ENCODE peak calls at places on chromosomes 5 and 9, in five cellular contexts. R is HCT116, A is ascending aorta, J is body of pancreas, G is RWPE1. X is an unnamed sample.

GRCh38 chr9:92637886-92638620 is 31.9 kb downstream of the IPPK start:
- DNase-seq in R (no peak), A (peak; percentile 51), J (no peak), G (no peak), X (no peak)

GRCh38 chr5:98564836-98565235 is 208.6 kb upstream of the RGMB start:
- DNase-seq in R (no peak), A (no peak), J (no peak), G (no peak), X (no peak)

GRCh38 chr9:11618241-11618805 is 1005.5 kb upstream of the PTPRD start:
- DNase-seq in R (no peak), A (no peak), J (peak; percentile 10), G (no peak), X (no peak)

GRCh38 chr9:126956929-126957686 is 42.5 kb downstream of the RALGPS1 start:
- DNase-seq in R (peak; percentile 35), A (no peak), J (no peak), G (peak; percentile 74), X (no peak)

GRCh38 chr9:103798620-103799019 is 295.5 kb upstream of the SMC2 start:
- DNase-seq in R (no peak), A (no peak), J (no peak), G (peak; percentile 85), X (no peak)

GRCh38 chr5:40882291-40882690 is 27.0 kb upstream of the C7 start:
- DNase-seq in R (no peak), A (no peak), J (no peak), G (no peak), X (no peak)

GRCh38 chr5:90437663-90438062 is 28.1 kb upstream of the CETN3 start:
- DNase-seq in R (no peak), A (no peak), J (no peak), G (no peak), X (no peak)

GRCh38 chr5:23528677-23529076 is 21.3 kb downstream of the PRDM9 start:
- DNase-seq in R (no peak), A (no peak), J (no peak), G (no peak), X (no peak)

GRCh38 chr9:121362813-121363585 is 7.1 kb downstream of the STOM start:
- DNase-seq in R (no peak), A (no peak), J (no peak), G (peak; percentile 60), X (no peak)

GRCh38 chr9:123445116-123445515 is 89.1 kb downstream of the CRB2 start:
- DNase-seq in R (no peak), A (peak; percentile 50), J (no peak), G (no peak), X (no peak)

GRCh38 chr9:28971881-28972280 is 1398.6 kb upstream of the C9orf72 start:
- DNase-seq in R (no peak), A (no peak), J (no peak), G (no peak), X (no peak)

GRCh38 chr9:84435902-84436301 is 95.3 kb upstream of the SLC28A3 start:
- DNase-seq in R (no peak), A (no peak), J (no peak), G (no peak), X (no peak)

GRCh38 chr5:141778211-141778610 is 96.2 kb upstream of the ARAP3 start:
- DNase-seq in R (no peak), A (no peak), J (no peak), G (peak; percentile 55), X (peak; percentile 78)

GRCh38 chr5:31270396-31270795 is 76.9 kb downstream of the CDH6 start:
- DNase-seq in R (no peak), A (no peak), J (no peak), G (no peak), X (no peak)
- TF ChIP-seq CTCF in R (no peak), A (peak; percentile 50), J (peak; percentile 6), G (peak; percentile 28), X (peak; percentile 74)

DNA sequence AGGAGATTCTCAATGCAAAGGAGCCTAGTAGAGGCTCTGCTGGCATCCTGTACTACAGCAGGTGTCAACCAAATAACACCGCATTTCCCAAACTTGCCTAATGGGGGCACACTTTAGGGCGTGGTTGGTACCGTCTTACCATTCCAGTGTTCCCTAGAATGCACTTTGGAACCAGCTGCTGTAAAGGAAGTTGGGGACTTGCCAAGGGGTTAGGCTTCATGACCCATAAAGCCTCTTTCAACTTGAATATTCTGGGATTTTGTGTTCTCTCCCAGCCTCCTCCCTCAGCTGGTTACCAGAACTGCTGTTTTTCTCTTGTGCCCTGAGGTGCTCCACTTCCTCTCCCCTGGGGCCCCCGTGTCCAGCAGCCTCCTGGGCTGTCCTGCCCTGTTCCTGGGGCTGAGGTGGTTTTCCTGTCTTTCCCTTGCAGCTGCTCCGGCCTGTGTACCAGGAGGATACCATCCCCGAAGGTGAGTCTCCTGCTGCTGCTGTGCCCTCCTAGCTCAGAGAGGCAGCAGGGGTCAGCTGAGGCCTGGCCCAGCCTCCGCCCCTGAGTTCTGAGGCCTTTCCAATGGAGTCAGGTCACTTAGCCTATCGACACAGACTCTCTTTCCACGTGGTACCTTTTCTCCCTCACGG is 44.7 kb downstream of the RGS3 start:
- DNase-seq in R (peak; percentile 4), A (no peak), J (peak; percentile 40), G (no peak), X (no peak)
- TF ChIP-seq CTCF in R (no peak), A (no peak), J (peak; percentile 29), G (no peak), X (no peak)

GRCh38 chr5:164252-164651 is 27.0 kb upstream of the LRRC14B start:
- DNase-seq in R (no peak), A (no peak), J (no peak), G (no peak), X (no peak)
- TF ChIP-seq CTCF in R (no peak), A (no peak), J (no peak), G (no peak), X (no peak)

DNA sequence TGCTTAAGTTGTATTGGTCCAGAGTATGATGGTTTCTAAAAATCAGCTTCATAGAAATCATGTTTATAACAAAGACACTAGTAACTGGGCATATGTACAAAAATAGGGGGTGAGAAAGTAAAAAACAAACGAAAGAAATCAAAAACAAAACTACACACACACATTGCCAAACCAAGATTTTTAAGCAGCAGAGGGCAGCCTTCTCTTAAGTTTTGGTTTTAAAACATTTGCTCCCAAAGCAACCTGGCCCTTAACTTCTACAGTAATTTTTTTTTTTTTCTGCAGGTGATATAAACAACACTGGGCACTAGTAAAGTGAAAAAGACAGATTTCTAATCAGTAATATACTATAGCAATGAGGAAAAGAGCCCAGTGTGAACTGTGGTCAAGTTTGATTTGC is 13.5 kb upstream of the GAPT start:
- DNase-seq in R (no peak), A (no peak), J (no peak), G (no peak), X (no peak)
- TF ChIP-seq CTCF in R (no peak), A (no peak), J (peak; percentile 30), G (no peak), X (no peak)

DNA sequence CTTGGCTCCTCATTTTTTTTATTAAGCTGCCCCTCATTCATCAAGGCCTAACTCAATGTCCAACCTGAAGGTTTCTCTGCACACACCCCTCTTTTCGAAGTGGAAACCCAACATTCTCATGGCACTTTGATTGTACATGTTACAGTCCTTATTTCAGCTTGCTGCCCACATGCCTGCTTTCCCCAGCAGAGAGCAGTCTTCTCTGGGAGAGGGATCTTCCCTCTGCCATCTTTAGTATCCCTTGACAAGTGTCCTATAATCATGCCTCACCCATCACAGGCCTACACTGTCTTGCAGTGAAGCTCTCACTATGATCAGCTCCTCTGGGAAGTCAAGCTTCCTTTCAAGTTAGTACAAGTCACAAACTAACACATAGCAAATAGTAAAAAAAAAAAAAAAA is 175.1 kb downstream of the ACER2 start:
- DNase-seq in R (no peak), A (no peak), J (no peak), G (no peak), X (no peak)
- TF ChIP-seq CTCF in R (no peak), A (no peak), J (no peak), G (no peak), X (no peak)

GRCh38 chr9:110830495-110830894 is 161.9 kb downstream of the MUSK start:
- DNase-seq in R (no peak), A (no peak), J (no peak), G (no peak), X (no peak)
- TF ChIP-seq CTCF in R (no peak), A (no peak), J (no peak), G (no peak), X (no peak)

DNA sequence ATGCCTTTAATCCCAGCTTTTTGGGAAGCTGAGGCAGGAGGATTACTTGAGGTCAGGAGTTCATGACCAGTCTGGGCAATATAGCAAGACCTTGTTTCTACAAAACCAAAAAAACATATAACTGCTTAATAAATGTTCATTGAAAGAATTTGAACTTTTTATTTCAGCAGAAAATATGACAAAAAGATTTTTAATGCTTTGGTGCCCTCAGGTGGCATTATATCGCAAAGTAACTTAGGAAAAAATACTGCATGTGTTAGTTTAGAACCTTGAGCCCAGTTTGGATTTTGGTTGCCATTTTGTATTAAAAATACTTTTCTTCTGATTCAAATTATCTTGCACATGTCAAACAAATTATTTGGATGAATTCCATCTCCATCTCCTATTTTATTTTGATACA is 103.2 kb downstream of the GPBP1 start:
- DNase-seq in R (peak; percentile 13), A (no peak), J (no peak), G (peak; percentile 40), X (no peak)
- TF ChIP-seq CTCF in R (peak; percentile 54), A (peak; percentile 25), J (peak; percentile 41), G (peak; percentile 34), X (no peak)

GRCh38 chr5:157323107-157323706 is 57.3 kb downstream of the CYFIP2 start:
- DNase-seq in R (no peak), A (peak; percentile 50), J (no peak), G (no peak), X (no peak)

GRCh38 chr5:157327771-157328170 is 61.8 kb downstream of the CYFIP2 start:
- DNase-seq in R (no peak), A (no peak), J (no peak), G (no peak), X (no peak)

GRCh38 chr5:157326440-157327023 is 60.6 kb downstream of the CYFIP2 start:
- DNase-seq in R (no peak), A (no peak), J (no peak), G (no peak), X (no peak)

GRCh38 chr5:157322581-157322980 is 56.7 kb downstream of the CYFIP2 start:
- DNase-seq in R (no peak), A (peak; percentile 55), J (no peak), G (no peak), X (no peak)

DNA sequence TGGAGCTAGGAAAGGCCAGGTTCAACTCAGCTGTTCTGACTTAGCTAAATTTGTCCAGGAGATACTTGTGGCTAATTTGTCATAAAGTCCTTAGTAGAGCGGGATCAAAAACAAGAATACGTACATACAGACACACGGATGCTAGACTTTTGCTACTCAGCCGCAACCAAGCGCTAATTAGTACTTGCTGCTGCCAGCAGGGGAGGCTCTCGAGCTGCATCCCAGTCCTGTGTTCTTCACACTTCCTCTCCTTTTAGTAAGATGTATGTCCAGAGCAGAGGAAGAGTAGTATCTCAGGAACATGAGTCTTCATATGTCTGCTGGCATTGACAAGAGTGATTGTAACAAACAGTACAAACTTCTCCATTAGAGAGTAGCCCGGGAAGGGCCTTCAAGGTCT is 58.3 kb downstream of the CYFIP2 start:
- DNase-seq in R (no peak), A (no peak), J (no peak), G (no peak), X (no peak)
- TF ChIP-seq CTCF in R (peak; percentile 34), A (no peak), J (no peak), G (no peak), X (peak; percentile 20)

X was measured in mesothelial cell of epicardium.